ENCODE peak calls at places on chromosome 1, in five cellular contexts. S, C, M, E and U are unnamed samples.

GRCh38 chr1:211613108-211613947 is 34.4 kb upstream of the SLC30A1 start:
- DNase-seq in E (peak), M (peak), C (peak), S (peak), U (no peak)

GRCh38 chr1:246778663-246779062 is 54.5 kb downstream of the SCCPDH start:
- DNase-seq in E (no peak), M (no peak), C (no peak), S (no peak), U (no peak)

GRCh38 chr1:172951728-172952365 is 98.9 kb downstream of the TNFSF18 start:
- DNase-seq in E (no peak), S (no peak), M (no peak), C (peak), U (no peak)

GRCh38 chr1:59520759-59521442 is 224.0 kb downstream of the FGGY start:
- DNase-seq in S (no peak), C (peak), M (no peak), E (no peak), U (no peak)

GRCh38 chr1:160416369-160416768 is 16.0 kb downstream of the VANGL2 start:
- DNase-seq in E (no peak), M (peak), C (peak), S (peak), U (no peak)

GRCh38 chr1:15347182-15347581 is 62.5 kb upstream of the EFHD2 start:
- DNase-seq in E (no peak), S (no peak), M (no peak), C (no peak), U (no peak)

GRCh38 chr1:7549693-7550161 is 221.4 kb upstream of the VAMP3 start:
- DNase-seq in M (no peak), S (peak), E (no peak), C (peak), U (no peak)

GRCh38 chr1:245715291-245715701 is 560.5 kb downstream of the KIF26B start:
- DNase-seq in E (no peak), M (no peak), C (peak), S (no peak), U (no peak)

GRCh38 chr1:159923203-159924024 is 1.9 kb downstream of the TAGLN2 start:
- DNase-seq in M (peak), E (peak), S (peak), C (peak), U (peak)

GRCh38 chr1:209106237-209106741 is 477.2 kb upstream of the CAMK1G start:
- DNase-seq in C (peak), E (no peak), S (no peak), M (no peak), U (no peak)

GRCh38 chr1:14725641-14726213 is 127.2 kb downstream of the KAZN start:
- DNase-seq in M (no peak), S (no peak), C (no peak), E (no peak), U (peak)

GRCh38 chr1:40712997-40713396 is 21.5 kb downstream of the NFYC start:
- DNase-seq in C (no peak), E (no peak), S (no peak), M (no peak), U (no peak)

GRCh38 chr1:41416081-41416480 is 54.8 kb downstream of the FOXO6 start:
- DNase-seq in M (no peak), S (no peak), C (no peak), E (no peak), U (no peak)

GRCh38 chr1:204045430-204045829 is 27.5 kb upstream of the SOX13 start:
- DNase-seq in C (no peak), M (no peak), S (no peak), E (no peak), U (no peak)

GRCh38 chr1:244341455-244342450 is 110.0 kb downstream of the ADSS2 start:
- DNase-seq in E (peak), S (peak), M (peak), C (no peak), U (peak)

GRCh38 chr1:235156265-235156664 is 4.8 kb downstream of the RBM34 start:
- DNase-seq in S (no peak), C (no peak), E (no peak), M (peak), U (no peak)

GRCh38 chr1:206841609-206842323 is 23.7 kb upstream of the IL20 start:
- DNase-seq in C (no peak), E (no peak), M (no peak), S (no peak), U (no peak)

GRCh38 chr1:229114315-229114714 is 156.6 kb upstream of the RAB4A start:
- DNase-seq in M (no peak), S (no peak), C (no peak), E (no peak), U (no peak)

GRCh38 chr1:211731456-211732275 is 56.2 kb upstream of the NEK2 start:
- DNase-seq in E (peak), M (no peak), S (no peak), C (no peak), U (no peak)

GRCh38 chr1:186429017-186429416 is 31.9 kb downstream of the PDC start:
- DNase-seq in E (no peak), C (no peak), M (no peak), S (no peak), U (no peak)

GRCh38 chr1:110125810-110126209 is 13.6 kb downstream of the UBL4B start:
- DNase-seq in C (no peak), E (no peak), S (no peak), M (no peak), U (no peak)

GRCh38 chr1:163267962-163268361 is 53.8 kb upstream of the NUF2 start:
- DNase-seq in E (no peak), M (no peak), C (no peak), S (no peak), U (no peak)

GRCh38 chr1:85462931-85463665 is 1.9 kb downstream of the DDAH1 start:
- DNase-seq in C (no peak), M (peak), E (no peak), S (no peak), U (no peak)

GRCh38 chr1:210222288-210223006 is 10.1 kb upstream of the SERTAD4 start:
- DNase-seq in E (no peak), S (no peak), M (no peak), C (no peak), U (no peak)

GRCh38 chr1:93346472-93346991 is 825 bp downstream of the DR1 start:
- DNase-seq in S (no peak), E (peak), M (peak), C (peak), U (no peak)

GRCh38 chr1:206814716-206815341 is 42.5 kb upstream of the IL10 start:
- DNase-seq in M (no peak), C (peak), S (no peak), E (no peak), U (no peak)

GRCh38 chr1:27031235-27032118 is 18.8 kb upstream of the TENT5B start:
- DNase-seq in E (no peak), S (no peak), C (peak), M (no peak), U (no peak)

GRCh38 chr1:115596080-115596795 is 45.5 kb upstream of the VANGL1 start:
- DNase-seq in E (no peak), S (no peak), C (peak), M (no peak), U (no peak)

GRCh38 chr1:198830397-198830796 is 191.6 kb downstream of the PTPRC start:
- DNase-seq in M (no peak), C (no peak), S (no peak), E (no peak), U (no peak)

GRCh38 chr1:4585216-4585615 is 69.2 kb upstream of the AJAP1 start:
- DNase-seq in C (no peak), M (no peak), S (peak), E (peak), U (peak)

GRCh38 chr1:85268801-85269585 is 7.4 kb downstream of the BCL10 start:
- DNase-seq in C (no peak), E (no peak), S (no peak), M (peak), U (no peak)

GRCh38 chr1:40140211-40140709 is 20.9 kb upstream of the RLF start:
- DNase-seq in C (peak), M (no peak), E (no peak), S (no peak), U (no peak)

GRCh38 chr1:190578015-190578414 is 100.4 kb upstream of the BRINP3 start:
- DNase-seq in C (no peak), E (no peak), M (no peak), S (no peak), U (no peak)

GRCh38 chr1:50808296-50808695 is 151.8 kb downstream of the FAF1 start:
- DNase-seq in M (no peak), S (no peak), C (no peak), E (no peak), U (no peak)

GRCh38 chr1:206469411-206469932 is 804 bp upstream of the IKBKE start:
- DNase-seq in M (no peak), S (no peak), C (no peak), E (no peak), U (no peak)

GRCh38 chr1:66999640-67000400 is 54.1 kb downstream of the SLC35D1 start:
- DNase-seq in C (no peak), M (no peak), S (no peak), E (no peak), U (no peak)

GRCh38 chr1:46517010-46517600 is 27.5 kb downstream of the DMBX1 start:
- DNase-seq in E (peak), S (no peak), M (no peak), C (no peak), U (peak)

GRCh38 chr1:162629077-162629637 is 3.1 kb upstream of the DDR2 start:
- DNase-seq in C (no peak), S (no peak), M (no peak), E (no peak), U (no peak)

GRCh38 chr1:118978914-118979701 is 9.0 kb downstream of the TBX15 start:
- DNase-seq in S (no peak), C (no peak), E (no peak), M (no peak), U (no peak)

DNA sequence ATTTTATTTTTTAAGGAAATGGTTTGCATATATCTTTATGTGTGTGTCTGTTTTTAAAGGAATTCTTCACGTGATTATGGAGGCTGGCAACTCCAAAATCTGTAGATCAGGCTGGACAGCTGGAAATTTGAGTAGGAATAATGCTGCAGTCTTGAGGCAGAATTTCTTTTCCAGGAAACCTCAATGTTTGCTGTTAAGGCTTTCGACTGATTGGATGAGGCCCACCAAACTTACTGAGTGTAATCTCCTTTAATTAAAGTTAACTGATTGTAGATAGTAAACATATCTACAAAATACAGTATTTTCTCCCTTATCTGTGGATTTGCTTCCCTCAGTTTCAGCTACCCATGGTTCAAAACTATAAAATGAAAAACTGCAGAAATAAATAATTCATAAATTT is 883.1 kb downstream of the TTLL7 start:
- DNase-seq in S (no peak), C (no peak), M (no peak), E (no peak), U (no peak)
- TF ChIP-seq MAFK in S (no peak), C (no peak), M (no peak), E (no peak), U (no peak)

DNA sequence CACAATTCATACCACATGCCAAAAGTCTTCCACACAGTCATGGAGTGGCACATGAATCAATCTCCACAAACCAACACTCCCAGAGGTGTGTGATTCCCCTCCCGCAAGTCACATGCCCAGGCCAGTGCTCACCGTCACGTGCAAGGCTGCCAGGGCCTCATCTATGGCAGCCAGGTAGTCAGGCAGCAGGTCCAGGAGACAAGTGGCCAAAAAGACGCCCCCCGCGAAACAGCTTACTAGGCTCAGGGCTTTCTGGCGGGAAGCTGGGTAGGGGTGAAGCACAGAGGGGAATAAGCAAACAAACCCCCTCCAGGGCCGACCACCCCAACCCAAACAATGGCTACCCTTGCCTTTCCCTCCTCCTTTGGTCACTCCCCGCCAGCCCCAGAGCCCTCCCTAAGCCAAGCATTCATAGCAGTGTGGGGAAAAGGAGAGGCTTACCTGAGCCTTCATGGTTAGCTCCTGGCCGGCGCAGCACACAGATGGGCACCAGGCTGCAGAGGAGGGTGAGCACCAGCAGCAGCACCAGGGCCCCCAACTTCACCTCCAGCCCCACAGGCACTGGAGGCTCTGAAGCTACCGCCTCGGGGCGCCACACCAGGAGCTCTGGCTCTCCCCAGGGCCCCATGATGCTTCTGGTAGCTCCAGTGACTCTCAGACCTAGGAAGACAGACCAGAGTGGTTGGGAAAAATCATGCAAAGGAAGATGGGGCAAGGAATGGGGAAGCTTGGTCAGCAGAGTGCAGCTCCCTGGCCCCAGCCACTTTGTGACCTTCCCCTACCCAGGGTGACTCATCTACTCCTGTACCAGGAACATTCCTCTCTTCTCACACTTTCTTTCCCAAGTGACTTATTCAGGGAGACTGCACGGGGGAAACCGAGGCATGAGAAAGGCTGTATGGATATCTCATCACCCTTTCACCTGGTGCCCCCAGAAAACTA is 978 bp downstream of the SLC39A1 start:
- DNase-seq in C (peak), S (no peak), E (no peak), M (peak), U (no peak)
- TF ChIP-seq MAFK in C (no peak), S (no peak), E (no peak), M (no peak), U (no peak)

GRCh38 chr1:180282401-180282800 is 52.3 kb downstream of the LHX4 start:
- DNase-seq in M (no peak), E (no peak), S (no peak), C (no peak), U (no peak)

GRCh38 chr1:180278193-180278556 is 48.1 kb downstream of the LHX4 start:
- DNase-seq in M (no peak), S (no peak), C (no peak), E (no peak), U (no peak)

GRCh38 chr1:180278791-180279432 is 48.8 kb downstream of the LHX4 start:
- DNase-seq in C (peak), S (no peak), M (no peak), E (no peak), U (no peak)

GRCh38 chr1:180283098-180283497 is 53.0 kb downstream of the LHX4 start:
- DNase-seq in C (no peak), S (no peak), M (no peak), E (no peak), U (no peak)

DNA sequence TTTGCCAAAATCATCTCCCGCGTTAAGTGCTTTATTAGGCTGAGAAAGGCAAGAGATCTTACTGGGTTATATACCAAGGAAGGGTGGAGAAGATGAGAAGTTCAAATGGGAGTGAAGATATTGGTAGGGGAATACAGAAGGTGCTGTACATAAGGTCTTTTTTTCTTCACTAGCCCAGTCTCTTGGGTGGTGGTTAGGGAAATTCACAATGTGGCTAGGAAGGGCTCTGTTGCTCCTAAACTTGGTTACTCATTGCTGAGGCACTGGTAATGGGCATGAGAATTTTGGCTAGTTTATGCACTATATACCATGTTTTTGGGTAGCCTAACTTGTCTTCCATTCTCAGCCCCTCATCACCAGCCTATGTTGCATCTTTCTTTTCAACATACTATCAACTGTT is 50.6 kb downstream of the LHX4 start:
- DNase-seq in S (no peak), M (no peak), E (no peak), C (no peak), U (no peak)
- TF ChIP-seq MAFK in S (no peak), M (no peak), E (no peak), C (no peak), U (no peak)

DNA sequence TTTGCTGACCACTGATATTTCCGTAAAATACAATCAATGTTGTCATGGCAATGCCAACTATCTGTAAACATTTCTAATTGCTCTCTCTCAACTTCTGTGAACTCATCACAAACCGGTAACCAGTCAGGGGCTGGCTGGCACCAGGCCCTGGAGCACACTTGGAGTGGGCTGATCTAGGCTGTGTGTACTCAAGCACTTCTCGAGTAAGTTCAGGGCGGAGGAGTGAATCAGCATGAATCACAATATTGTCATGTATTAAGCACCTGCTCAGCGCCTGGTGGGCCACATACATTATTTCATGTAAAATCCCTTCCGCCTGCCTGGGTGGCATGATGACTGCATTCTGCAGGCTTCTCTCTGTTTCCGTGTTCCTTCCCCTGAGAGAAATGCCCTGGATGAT is 212.4 kb downstream of the FOXD2 start:
- DNase-seq in S (peak), E (no peak), C (peak), M (no peak), U (no peak)
- TF ChIP-seq MAFK in S (peak), E (no peak), C (no peak), M (no peak), U (no peak)